ENCODE peak calls at places on chromosomes 3 and 15, in nine cellular contexts. P, H, D, V, A, S, M, G and Z are unnamed samples.

GRCh38 chr3:107429330-107430181 is 52.3 kb downstream of the CCDC54 start:
- DNase-seq in P (peak; percentile 91), H (peak; percentile 61), D (peak; percentile 80), V (peak; percentile 63), A (peak; percentile 40), S (peak; percentile 49), M (peak; percentile 79), G (peak; percentile 71), Z (peak; percentile 68)

GRCh38 chr15:64892850-64893403 is 18.8 kb upstream of the ANKDD1A start:
- DNase-seq in P (no peak), H (no peak), D (no peak), V (peak; percentile 45), A (no peak), S (peak; percentile 40), M (no peak), G (peak; percentile 45), Z (no peak)

GRCh38 chr15:31080618-31081017 is 20.9 kb downstream of the TRPM1 start:
- DNase-seq in P (peak; percentile 58), H (peak; percentile 17), D (peak; percentile 55), V (peak; percentile 31), A (peak; percentile 3), S (peak; percentile 14), M (no peak), G (peak; percentile 8), Z (peak; percentile 60)

GRCh38 chr3:28846948-28847527 is 433.8 kb upstream of the RBMS3 start:
- DNase-seq in P (no peak), H (no peak), D (no peak), V (no peak), A (no peak), S (no peak), M (no peak), G (no peak), Z (no peak)

GRCh38 chr15:29233566-29233965 is 36.1 kb downstream of the NSMCE3 start:
- DNase-seq in P (no peak), H (no peak), D (no peak), V (no peak), A (no peak), S (no peak), M (no peak), G (no peak), Z (no peak)

GRCh38 chr3:53525765-53526761 is 31.7 kb downstream of the CACNA1D start:
- DNase-seq in P (no peak), H (no peak), D (no peak), V (no peak), A (no peak), S (no peak), M (no peak), G (no peak), Z (no peak)

GRCh38 chr3:185858502-185859225 is 33.8 kb upstream of the IGF2BP2 start:
- DNase-seq in P (no peak), H (no peak), D (no peak), V (no peak), A (no peak), S (no peak), M (no peak), G (no peak), Z (no peak)

GRCh38 chr3:21446027-21446426 is 305.0 kb downstream of the ZNF385D start:
- DNase-seq in P (no peak), H (no peak), D (no peak), V (no peak), A (no peak), S (no peak), M (no peak), G (no peak), Z (no peak)